ENCODE peak calls at places on chromosomes 16 and 17, in five cellular contexts. One of them, this sample, is unnamed. For H3K27me3, the result is how much of the 10 kb centered on the place peaks cover.

GRCh38 chr16:24075929-24076716 is 180.0 kb upstream of the CACNG3 start:
- DNase-seq in SK-N-SH: no peak
- DNase-seq in thoracic aorta: no peak
- DNase-seq in stomach: no peak
- DNase-seq in PC-9: no peak
- DNase-seq in this sample: no peak

GRCh38 chr17:75178453-75178852 is 4.3 kb downstream of the SUMO2 start:
- DNase-seq in thoracic aorta: no peak
- DNase-seq in stomach: no peak
- DNase-seq in SK-N-SH: no peak
- DNase-seq in PC-9: no peak
- DNase-seq in this sample: no peak

GRCh38 chr16:88309905-88310259 is 72.9 kb upstream of the ZNF469 start:
- DNase-seq in PC-9: no peak
- DNase-seq in thoracic aorta: no peak
- DNase-seq in stomach: no peak
- DNase-seq in SK-N-SH: peak
- DNase-seq in this sample: no peak

GRCh38 chr16:473046-474043 is 47.9 kb downstream of the RAB11FIP3 start:
- DNase-seq in SK-N-SH: no peak
- DNase-seq in stomach: no peak
- DNase-seq in thoracic aorta: no peak
- DNase-seq in PC-9: no peak
- DNase-seq in this sample: no peak

GRCh38 chr16:20327444-20328041 is at the start of gene GP2:
- DNase-seq in stomach: peak
- DNase-seq in PC-9: no peak
- DNase-seq in SK-N-SH: no peak
- DNase-seq in thoracic aorta: no peak
- DNase-seq in this sample: no peak

GRCh38 chr17:61129876-61130275 is 269.8 kb upstream of the TBX2 start:
- DNase-seq in PC-9: no peak
- DNase-seq in thoracic aorta: no peak
- DNase-seq in SK-N-SH: no peak
- DNase-seq in stomach: no peak
- DNase-seq in this sample: no peak

GRCh38 chr17:76276069-76276431 is 10.9 kb downstream of the UBALD2 start:
- DNase-seq in SK-N-SH: peak
- DNase-seq in PC-9: no peak
- DNase-seq in thoracic aorta: no peak
- DNase-seq in stomach: no peak
- DNase-seq in this sample: no peak

GRCh38 chr17:51706098-51706497 is 445.8 kb downstream of the UTP18 start:
- DNase-seq in PC-9: no peak
- DNase-seq in SK-N-SH: no peak
- DNase-seq in thoracic aorta: no peak
- DNase-seq in stomach: no peak
- DNase-seq in this sample: no peak

GRCh38 chr17:53472586-53472985 is 350.1 kb upstream of the KIF2B start:
- DNase-seq in SK-N-SH: no peak
- DNase-seq in stomach: no peak
- DNase-seq in PC-9: no peak
- DNase-seq in thoracic aorta: no peak
- DNase-seq in this sample: no peak

GRCh38 chr16:87678618-87679017 is 76.3 kb downstream of the JPH3 start:
- DNase-seq in stomach: no peak
- DNase-seq in SK-N-SH: no peak
- DNase-seq in thoracic aorta: no peak
- DNase-seq in PC-9: peak
- DNase-seq in this sample: no peak

GRCh38 chr17:82175166-82175565 is 37.5 kb downstream of the CCDC57 start:
- DNase-seq in PC-9: no peak
- DNase-seq in thoracic aorta: no peak
- DNase-seq in SK-N-SH: peak
- DNase-seq in stomach: no peak
- DNase-seq in this sample: no peak

GRCh38 chr17:63270610-63271009 is 175.5 kb downstream of the CYB561 start:
- DNase-seq in stomach: no peak
- DNase-seq in PC-9: no peak
- DNase-seq in SK-N-SH: no peak
- DNase-seq in thoracic aorta: no peak
- DNase-seq in this sample: no peak

GRCh38 chr17:64741038-64741641 is 79.0 kb upstream of the SMURF2 start:
- DNase-seq in thoracic aorta: no peak
- DNase-seq in stomach: peak
- DNase-seq in PC-9: no peak
- DNase-seq in SK-N-SH: no peak
- DNase-seq in this sample: no peak

GRCh38 chr17:74011963-74012362 is 191.5 kb upstream of the RPL38 start:
- DNase-seq in stomach: no peak
- DNase-seq in SK-N-SH: peak
- DNase-seq in PC-9: no peak
- DNase-seq in thoracic aorta: no peak
- DNase-seq in this sample: no peak

GRCh38 chr17:77468897-77469296 is 328.1 kb downstream of the SEC14L1 start:
- DNase-seq in PC-9: no peak
- DNase-seq in stomach: no peak
- DNase-seq in thoracic aorta: no peak
- DNase-seq in SK-N-SH: no peak
- DNase-seq in this sample: no peak

GRCh38 chr17:79231766-79232287 is 157.2 kb downstream of the ENGASE start:
- DNase-seq in PC-9: no peak
- DNase-seq in SK-N-SH: no peak
- DNase-seq in stomach: no peak
- DNase-seq in thoracic aorta: no peak
- DNase-seq in this sample: no peak

GRCh38 chr17:40412880-40413279 is 4.8 kb downstream of the TOP2A start:
- DNase-seq in thoracic aorta: no peak
- DNase-seq in PC-9: no peak
- DNase-seq in stomach: no peak
- DNase-seq in SK-N-SH: no peak
- DNase-seq in this sample: no peak

GRCh38 chr16:28967156-28967555 is 7.4 kb upstream of the SPNS1 start:
- DNase-seq in SK-N-SH: no peak
- DNase-seq in PC-9: no peak
- DNase-seq in stomach: no peak
- DNase-seq in thoracic aorta: no peak
- DNase-seq in this sample: no peak

DNA sequence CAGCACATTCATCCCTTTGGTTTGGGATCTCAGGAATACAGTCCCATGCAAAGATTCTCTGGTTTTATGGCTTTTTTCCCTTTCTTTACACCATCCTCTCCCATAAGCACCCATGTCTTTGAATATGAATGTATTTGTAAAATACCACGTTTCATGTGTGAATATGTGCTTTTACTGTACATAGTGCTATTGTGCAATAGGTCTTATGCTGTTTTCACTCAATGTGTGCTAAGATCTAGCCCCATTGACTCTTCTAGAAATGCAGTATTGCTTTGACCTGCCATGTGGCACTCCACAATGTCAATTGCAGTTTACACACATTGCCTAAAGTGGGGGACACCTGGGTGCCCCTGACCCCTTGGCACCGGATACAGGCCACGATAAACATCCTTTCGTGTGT is 10.1 kb upstream of the SPNS1 start:
- DNase-seq in SK-N-SH: no peak
- DNase-seq in thoracic aorta: no peak
- DNase-seq in stomach: no peak
- DNase-seq in PC-9: no peak
- DNase-seq in this sample: no peak
- H3K4me3 ChIP-seq in SK-N-SH: no peak
- H3K4me3 ChIP-seq in thoracic aorta: no peak
- H3K4me3 ChIP-seq in stomach: no peak
- H3K4me3 ChIP-seq in PC-9: no peak
- H3K4me3 ChIP-seq in this sample: no peak

GRCh38 chr16:2786061-2786825 is 1.1 kb downstream of the PRSS33 start:
- DNase-seq in stomach: no peak
- DNase-seq in PC-9: no peak
- DNase-seq in thoracic aorta: no peak
- DNase-seq in SK-N-SH: no peak
- DNase-seq in this sample: no peak

GRCh38 chr16:2786826-2787151 is 571 bp downstream of the PRSS33 start:
- DNase-seq in stomach: no peak
- DNase-seq in SK-N-SH: no peak
- DNase-seq in thoracic aorta: no peak
- DNase-seq in PC-9: no peak
- DNase-seq in this sample: no peak

GRCh38 chr16:2785101-2785991 is 2.0 kb downstream of the PRSS33 start:
- DNase-seq in stomach: no peak
- DNase-seq in SK-N-SH: peak
- DNase-seq in PC-9: peak
- DNase-seq in thoracic aorta: no peak
- DNase-seq in this sample: no peak

GRCh38 chr16:2787406-2787805 is at the start of gene PRSS33:
- DNase-seq in SK-N-SH: no peak
- DNase-seq in stomach: no peak
- DNase-seq in PC-9: no peak
- DNase-seq in thoracic aorta: no peak
- DNase-seq in this sample: no peak

GRCh38 chr16:2787961-2788360 is 601 bp upstream of the PRSS33 start:
- DNase-seq in stomach: no peak
- DNase-seq in PC-9: no peak
- DNase-seq in SK-N-SH: no peak
- DNase-seq in thoracic aorta: no peak
- DNase-seq in this sample: no peak
- H3K27me3 ChIP-seq in stomach: under half
- H3K27me3 ChIP-seq in PC-9: under half
- H3K27me3 ChIP-seq in SK-N-SH: under half
- H3K27me3 ChIP-seq in thoracic aorta: under half
- H3K27me3 ChIP-seq in this sample: under half

GRCh38 chr17:48378696-48379095 is 51.3 kb downstream of the SKAP1 start:
- DNase-seq in thoracic aorta: no peak
- DNase-seq in stomach: no peak
- DNase-seq in PC-9: no peak
- DNase-seq in SK-N-SH: no peak
- DNase-seq in this sample: no peak
- H3K4me3 ChIP-seq in thoracic aorta: no peak
- H3K4me3 ChIP-seq in stomach: no peak
- H3K4me3 ChIP-seq in PC-9: no peak
- H3K4me3 ChIP-seq in SK-N-SH: no peak
- H3K4me3 ChIP-seq in this sample: no peak

GRCh38 chr17:2723997-2724782 is 12.6 kb upstream of the CLUH start:
- DNase-seq in thoracic aorta: no peak
- DNase-seq in PC-9: peak
- DNase-seq in SK-N-SH: peak
- DNase-seq in stomach: no peak
- DNase-seq in this sample: no peak
- H3K27me3 ChIP-seq in thoracic aorta: under half
- H3K27me3 ChIP-seq in PC-9: under half
- H3K27me3 ChIP-seq in SK-N-SH: under half
- H3K27me3 ChIP-seq in stomach: under half
- H3K27me3 ChIP-seq in this sample: under half

This sample was measured in BJ.